ENCODE peak calls at places on chromosomes 11 and 22, in seven cellular contexts. J, T, Q, G, V, L and R are unnamed samples.

GRCh38 chr11:118180300-118180703 is 3.9 kb upstream of the SCN2B start:
- DNase-seq in V (peak; percentile 33), Q (no peak), L (no peak), T (peak; percentile 53), J (no peak), G (no peak), R (no peak)

GRCh38 chr22:26648761-26649363 is 8.5 kb upstream of the MIAT start:
- DNase-seq in T (no peak), G (no peak), L (no peak), V (no peak), J (no peak), Q (no peak), R (no peak)

GRCh38 chr11:120192831-120193625 is 17.8 kb upstream of the OAF start:
- DNase-seq in V (no peak), J (no peak), T (no peak), G (no peak), L (no peak), Q (no peak), R (no peak)

GRCh38 chr11:77474509-77475070 is 696 bp upstream of the PAK1 start:
- DNase-seq in J (no peak), T (no peak), G (no peak), Q (no peak), V (no peak), L (no peak), R (no peak)

GRCh38 chr22:37740455-37741311 is 43.8 kb downstream of the TRIOBP start:
- DNase-seq in V (no peak), L (no peak), J (no peak), Q (no peak), G (no peak), T (no peak), R (no peak)

GRCh38 chr11:129192150-129192549 is at the start of gene ARHGAP32:
- DNase-seq in G (no peak), V (no peak), J (no peak), L (no peak), T (peak; percentile 34), Q (peak; percentile 44), R (no peak)

GRCh38 chr22:31917227-31917921 is 27.0 kb upstream of the YWHAH start:
- DNase-seq in G (no peak), Q (no peak), J (no peak), V (peak; percentile 38), T (no peak), L (no peak), R (no peak)

GRCh38 chr11:124831897-124832296 is 31.7 kb upstream of the MSANTD2 start:
- DNase-seq in T (no peak), G (no peak), J (no peak), L (no peak), Q (no peak), V (no peak), R (no peak)

GRCh38 chr22:32888976-32889375 is 87.5 kb downstream of the TIMP3 start:
- DNase-seq in L (no peak), T (no peak), J (no peak), G (no peak), V (no peak), Q (no peak), R (no peak)

GRCh38 chr11:2687782-2688191 is 12.0 kb downstream of the KCNQ1OT1 start:
- DNase-seq in T (no peak), G (no peak), V (no peak), L (no peak), Q (no peak), J (no peak), R (no peak)

DNA sequence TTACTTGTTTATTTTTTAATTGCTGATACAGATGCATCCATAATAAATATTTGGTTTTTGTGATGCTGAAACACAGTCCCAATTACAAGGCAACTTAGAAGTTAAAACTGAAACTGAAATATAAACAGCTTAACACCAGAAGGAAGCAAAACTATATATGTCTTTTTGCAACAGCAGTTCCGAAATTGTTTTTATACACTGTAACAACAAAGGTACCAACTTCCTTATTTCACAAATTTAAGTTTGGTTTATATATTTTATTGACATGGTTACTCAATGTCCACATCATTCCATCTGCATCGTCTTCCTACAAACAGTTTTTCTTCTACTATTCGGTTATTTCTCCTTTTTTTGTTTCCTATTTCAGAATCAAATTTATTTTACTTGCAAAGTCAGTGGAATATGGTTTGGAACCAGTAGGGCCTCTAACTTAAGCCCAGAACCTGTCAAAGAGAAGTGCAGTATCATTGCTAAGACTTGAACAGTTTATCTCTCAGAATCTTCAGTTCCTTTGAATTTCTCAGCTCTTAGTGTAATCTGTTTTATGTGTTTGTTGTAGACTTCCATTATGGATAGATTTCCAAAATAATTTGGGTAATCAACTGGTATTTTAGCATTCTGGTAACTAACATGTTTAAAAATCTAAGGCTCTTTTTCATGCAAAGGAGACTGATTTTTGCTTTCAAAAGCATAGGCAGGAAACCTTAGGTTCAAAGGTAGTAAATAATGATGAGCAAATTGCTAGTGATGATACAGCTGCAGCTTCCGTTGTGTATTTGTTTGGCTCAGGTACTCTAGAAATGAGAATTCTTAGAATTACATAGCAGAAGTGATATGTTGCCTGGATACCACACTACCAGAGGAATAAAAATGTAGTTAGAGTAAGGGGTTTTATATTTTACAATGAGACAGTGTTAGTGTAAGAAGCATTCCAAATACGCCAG is 8.2 kb upstream of the HSPA8 start:
- DNase-seq in G (no peak), V (no peak), L (no peak), T (no peak), J (no peak), Q (no peak), R (no peak)
- H3K4me3 ChIP-seq in G (no peak overlapping the region), V (no peak overlapping the region), L (no peak overlapping the region), T (no peak overlapping the region), J (no peak overlapping the region), Q (no peak overlapping the region), R (no peak overlapping the region)

DNA sequence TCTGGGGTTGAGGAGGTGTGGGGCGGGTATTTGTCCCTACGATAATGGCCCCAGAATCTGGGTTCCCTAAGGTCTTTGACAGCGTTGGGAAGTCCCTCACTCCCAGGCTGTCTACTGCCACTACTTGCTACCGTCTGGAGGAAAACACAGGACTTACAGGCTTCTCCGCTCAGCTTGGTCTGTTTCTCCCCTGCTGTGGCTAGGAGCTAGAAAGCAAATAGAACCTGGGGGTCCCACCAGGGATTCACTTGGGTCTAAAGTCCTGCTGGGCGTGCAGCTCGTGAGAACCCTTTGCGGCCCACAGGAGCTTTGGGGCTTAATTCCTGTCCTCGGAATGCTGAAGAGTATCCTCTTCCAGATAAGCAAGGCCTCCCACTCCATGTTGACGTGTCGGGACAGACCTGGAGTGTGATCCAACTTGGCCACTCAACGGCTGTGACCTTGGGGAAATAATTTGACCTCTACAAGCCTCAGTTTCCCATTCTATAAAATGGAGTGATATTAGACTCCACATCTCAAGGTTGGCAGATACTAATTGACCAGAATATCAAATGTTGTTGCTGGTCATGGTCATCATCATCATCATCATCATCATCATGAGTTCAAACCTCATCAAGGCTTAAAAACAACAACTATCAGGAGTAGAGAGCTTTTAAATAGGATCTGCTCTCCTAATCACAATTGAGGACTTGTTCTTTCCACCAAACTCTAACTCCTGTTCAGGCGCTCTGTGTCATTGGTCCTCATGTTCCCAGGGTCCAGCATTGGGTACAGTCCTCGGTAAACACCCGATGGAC is 1.7 kb upstream of the MYBPC3 start:
- DNase-seq in T (no peak), V (no peak), L (no peak), J (no peak), G (no peak), Q (no peak), R (no peak)
- H3K4me3 ChIP-seq in T (no peak overlapping the region), V (no peak overlapping the region), L (no peak overlapping the region), J (no peak overlapping the region), G (no peak overlapping the region), Q (no peak overlapping the region), R (no peak overlapping the region)

GRCh38 chr11:67057410-67057757 is 737 bp downstream of the RHOD start:
- DNase-seq in J (no peak), Q (peak; percentile 33), T (no peak), L (no peak), G (no peak), V (no peak), R (no peak)
- H3K4me3 ChIP-seq in J (peak overlapping the region; percentile 54), Q (peak overlapping the region; percentile 82), T (no peak overlapping the region), L (no peak overlapping the region), G (peak overlapping the region; percentile 72), V (no peak overlapping the region), R (peak overlapping the region; percentile 49)

DNA sequence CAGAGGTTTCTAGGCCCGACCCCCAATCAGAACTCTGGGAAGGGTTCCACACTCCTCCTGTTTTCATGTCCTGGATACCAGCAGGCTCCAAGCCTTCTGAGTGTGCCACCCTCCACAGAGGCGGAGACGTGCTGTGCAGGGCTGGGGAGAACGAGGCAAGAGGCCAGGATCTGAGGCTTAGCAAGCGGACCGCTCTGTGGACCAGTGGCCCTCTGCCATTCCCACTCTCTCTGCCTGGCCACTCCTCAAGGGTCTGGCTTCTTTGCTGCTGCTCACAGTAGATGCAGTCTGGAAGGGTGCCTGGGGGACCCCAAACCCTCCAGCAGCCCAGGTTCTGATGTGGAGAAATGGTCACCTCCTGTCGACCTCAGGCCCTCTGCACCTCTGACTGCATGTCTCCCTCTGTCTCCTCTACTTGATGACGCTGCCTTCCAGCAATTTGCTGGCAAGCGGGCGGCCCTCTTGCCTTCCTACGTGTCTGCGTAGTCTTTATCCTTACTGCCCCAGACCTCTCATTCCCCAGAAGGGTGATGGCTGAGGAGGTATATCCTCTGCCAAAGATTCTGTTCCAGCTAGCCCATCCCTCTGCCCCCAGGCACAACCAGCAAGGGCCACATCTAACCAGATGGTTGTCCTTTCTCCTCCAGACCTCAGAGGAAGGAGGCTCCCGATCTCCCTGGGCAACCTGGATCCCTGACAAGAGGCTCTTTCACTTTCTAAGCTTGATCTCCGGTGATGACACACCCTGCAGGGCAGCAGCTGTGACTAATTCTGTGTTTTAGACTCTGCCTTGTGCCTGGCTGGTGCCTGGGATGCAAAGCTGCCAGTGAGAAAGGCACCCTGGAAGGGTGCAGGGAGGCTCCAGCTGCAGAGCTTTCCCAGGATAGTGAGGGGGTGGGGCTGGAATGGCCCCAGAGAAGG is 87.3 kb downstream of the NAT10 start:
- DNase-seq in T (peak; percentile 79), V (peak; percentile 37), G (peak; percentile 88), Q (peak; percentile 83), L (peak; percentile 93), J (peak; percentile 96), R (peak; percentile 89)
- H3K4me3 ChIP-seq in T (no peak overlapping the region), V (no peak overlapping the region), G (peak overlapping the region; percentile 9), Q (no peak overlapping the region), L (peak overlapping the region; percentile 31), J (no peak overlapping the region), R (no peak overlapping the region)

DNA sequence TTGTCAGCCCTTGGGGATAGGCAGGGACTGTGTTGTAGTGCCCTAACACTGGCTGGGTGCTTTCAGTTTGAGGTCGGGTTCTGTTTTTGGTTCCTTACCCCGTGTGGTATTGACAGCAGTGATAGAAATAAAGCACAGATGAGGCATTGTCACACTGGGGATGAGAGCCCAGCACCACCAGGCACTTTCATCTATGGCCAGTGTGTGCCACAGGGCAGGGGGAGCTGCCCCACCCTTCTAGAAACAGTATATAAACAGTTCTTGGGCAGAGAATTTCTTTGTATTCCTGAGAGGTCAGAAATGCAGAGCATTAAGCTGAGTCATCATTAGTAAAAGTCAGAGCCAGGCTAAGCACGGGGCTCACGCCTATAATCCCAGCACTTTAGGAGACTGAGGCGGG is 23.1 kb upstream of the CDC42EP2 start:
- DNase-seq in J (peak; percentile 67), L (peak; percentile 80), T (no peak), Q (peak; percentile 65), G (no peak), V (no peak), R (no peak)
- H3K4me3 ChIP-seq in J (no peak overlapping the region), L (no peak overlapping the region), T (no peak overlapping the region), Q (peak overlapping the region; percentile 52), G (no peak overlapping the region), V (no peak overlapping the region), R (no peak overlapping the region)